ENCODE peak calls at places on chromosomes 7 and 10, in ten cellular contexts. J, B, C, D, Z, K, M, T, E and Y are unnamed samples.

GRCh38 chr7:51067757-51068156 is 248.9 kb downstream of the COBL start:
- DNase-seq in T (peak; percentile 53), J (peak; percentile 64), D (peak; percentile 66), K (peak; percentile 76), B (peak; percentile 88), C (peak; percentile 78), Z (peak; percentile 35), E (no peak), M (peak; percentile 74), Y (peak; percentile 73)

GRCh38 chr7:91657386-91658120 is 222.9 kb downstream of the MTERF1 start:
- DNase-seq in D (peak; percentile 3), M (no peak), B (no peak), K (no peak), T (no peak), Z (no peak), E (no peak), J (no peak), C (no peak), Y (no peak)

GRCh38 chr7:135994466-135995205 is 17.5 kb upstream of the MTPN start:
- DNase-seq in T (no peak), E (no peak), C (no peak), K (no peak), J (no peak), D (peak; percentile 9), M (peak; percentile 59), B (no peak), Z (no peak), Y (no peak)

GRCh38 chr7:55641273-55641691 is 69.0 kb upstream of the VOPP1 start:
- DNase-seq in K (peak; percentile 70), J (peak; percentile 27), B (peak; percentile 8), M (peak; percentile 76), D (peak; percentile 81), Z (peak; percentile 77), E (peak; percentile 33), T (peak; percentile 71), C (no peak), Y (peak; percentile 49)

GRCh38 chr7:23468721-23469149 is 1.6 kb downstream of the IGF2BP3 start:
- DNase-seq in C (no peak), E (no peak), B (no peak), M (no peak), J (no peak), K (no peak), T (no peak), D (no peak), Z (no peak), Y (no peak)

GRCh38 chr10:123157210-123157609 is 3.0 kb downstream of the BUB3 start:
- DNase-seq in E (no peak), D (no peak), C (no peak), B (no peak), Z (no peak), K (no peak), J (no peak), T (peak; percentile 67), M (peak; percentile 82), Y (no peak)

GRCh38 chr7:4556868-4557620 is 125.1 kb upstream of the FOXK1 start:
- DNase-seq in E (no peak), B (no peak), K (peak; percentile 3), J (no peak), T (no peak), C (no peak), Z (no peak), D (no peak), M (peak; percentile 37), Y (no peak)

GRCh38 chr10:124612611-124613498 is 131.3 kb downstream of the FAM53B start:
- DNase-seq in C (no peak), Z (peak; percentile 13), D (peak; percentile 14), J (no peak), M (peak; percentile 15), K (no peak), E (peak; percentile 63), T (peak; percentile 49), B (no peak), Y (peak; percentile 78)

GRCh38 chr10:133378251-133379096 is 588 bp upstream of the PAOX start:
- DNase-seq in B (peak; percentile 39), K (peak; percentile 81), J (peak; percentile 77), D (peak; percentile 45), T (peak; percentile 46), C (no peak), M (peak; percentile 32), E (peak; percentile 69), Z (no peak), Y (peak; percentile 63)

GRCh38 chr10:96719850-96720421 is 378 bp downstream of the PIK3AP1 start:
- DNase-seq in K (peak; percentile 75), B (peak; percentile 45), Z (peak; percentile 19), E (peak; percentile 18), J (peak; percentile 70), T (peak; percentile 16), M (no peak), C (peak; percentile 93), D (peak; percentile 49), Y (peak; percentile 23)

GRCh38 chr7:123397746-123398145 is 136.6 kb downstream of the IQUB start:
- DNase-seq in K (no peak), E (no peak), T (no peak), B (no peak), D (no peak), J (no peak), C (no peak), Z (no peak), M (no peak), Y (no peak)

GRCh38 chr10:128242641-128243040 is 116.4 kb upstream of the MKI67 start:
- DNase-seq in M (no peak), Z (peak; percentile 8), B (no peak), E (no peak), D (peak; percentile 11), T (no peak), K (no peak), C (no peak), J (no peak), Y (no peak)

GRCh38 chr10:113980408-113981087 is 63.1 kb upstream of the ADRB1 start:
- DNase-seq in Z (no peak), B (no peak), E (no peak), K (no peak), T (no peak), M (no peak), D (peak; percentile 21), J (no peak), C (no peak), Y (no peak)

GRCh38 chr10:25818751-25819150 is 115.3 kb upstream of the MYO3A start:
- DNase-seq in T (no peak), B (no peak), C (no peak), J (no peak), K (no peak), D (no peak), M (no peak), Z (no peak), E (no peak), Y (no peak)

GRCh38 chr7:75987026-75987804 is 7.2 kb downstream of the TMEM120A start:
- DNase-seq in M (no peak), T (no peak), E (peak; percentile 12), K (peak; percentile 29), B (no peak), Z (no peak), J (no peak), D (no peak), C (no peak), Y (peak; percentile 49)

GRCh38 chr7:128459394-128459878 is 3.8 kb downstream of the HILPDA start:
- DNase-seq in Z (peak; percentile 59), B (peak; percentile 80), T (peak; percentile 53), C (peak; percentile 88), M (peak; percentile 75), J (peak; percentile 64), D (peak; percentile 85), K (peak; percentile 73), E (peak; percentile 60), Y (peak; percentile 89)

GRCh38 chr10:113880236-113880635 is 25.8 kb downstream of the NHLRC2 start:
- DNase-seq in Z (no peak), D (peak; percentile 17), J (no peak), C (no peak), B (no peak), K (no peak), T (no peak), E (no peak), M (peak; percentile 55), Y (no peak)

GRCh38 chr7:34281260-34281659 is 375.9 kb downstream of the BMPER start:
- DNase-seq in M (no peak), K (no peak), T (peak; percentile 13), Z (no peak), B (no peak), J (no peak), E (no peak), C (no peak), D (peak; percentile 32), Y (no peak)
- TF ChIP-seq CTCF in M (peak; percentile 16), K (no peak), T (peak; percentile 40), Z (peak; percentile 8), B (no peak), J (no peak), E (no peak), C (no peak), D (no peak), Y (no peak)

GRCh38 chr7:149856-150636 is 42.3 kb upstream of the FAM20C start:
- DNase-seq in M (no peak), Z (no peak), T (no peak), C (peak; percentile 92), E (no peak), D (no peak), J (peak; percentile 51), B (peak; percentile 21), K (peak; percentile 83), Y (peak; percentile 49)
- TF ChIP-seq POLR2A in M (no peak), Z (no peak), T (no peak), C (no peak), E (no peak), D (peak; percentile 30), J (no peak), B (no peak), K (no peak), Y (no peak)

GRCh38 chr7:99828818-99829217 is 1.0 kb downstream of the CYP3A43 start:
- DNase-seq in Z (no peak), K (no peak), J (no peak), B (no peak), D (no peak), C (no peak), E (no peak), M (no peak), T (peak; percentile 18), Y (no peak)

GRCh38 chr7:99834382-99834781 is 6.6 kb downstream of the CYP3A43 start:
- DNase-seq in E (no peak), B (no peak), Z (no peak), D (no peak), M (no peak), K (no peak), C (no peak), J (no peak), T (no peak), Y (no peak)

GRCh38 chr7:99829520-99830160 is 1.8 kb downstream of the CYP3A43 start:
- DNase-seq in T (peak; percentile 96), M (no peak), E (no peak), C (no peak), J (no peak), D (no peak), B (no peak), K (no peak), Z (no peak), Y (no peak)

GRCh38 chr7:99833289-99833877 is 5.6 kb downstream of the CYP3A43 start:
- DNase-seq in D (no peak), T (no peak), B (no peak), C (no peak), J (no peak), K (no peak), E (no peak), M (no peak), Z (no peak), Y (peak; percentile 53)

GRCh38 chr7:99831595-99831994 is 3.8 kb downstream of the CYP3A43 start:
- DNase-seq in T (peak; percentile 38), E (no peak), D (no peak), Z (no peak), M (no peak), B (no peak), K (no peak), C (no peak), J (no peak), Y (no peak)
- H3K4me3 ChIP-seq in T (no peak overlapping the region), E (no peak overlapping the region), D (no peak overlapping the region), Z (no peak overlapping the region), M (no peak overlapping the region), B (no peak overlapping the region), K (no peak overlapping the region), C (no peak overlapping the region), J (no peak overlapping the region), Y (no peak overlapping the region)

GRCh38 chr7:94907420-94908203 is at the start of gene PPP1R9A:
- DNase-seq in C (no peak), K (peak; percentile 66), M (no peak), J (peak; percentile 47), B (no peak), E (peak; percentile 31), D (peak; percentile 78), T (peak; percentile 63), Z (peak; percentile 21), Y (peak; percentile 66)
- TF ChIP-seq CTCF in C (no peak), K (peak; percentile 27), M (peak; percentile 2), J (peak; percentile 27), B (peak; percentile 40), E (no peak), D (peak; percentile 50), T (peak; percentile 70), Z (no peak), Y (peak; percentile 28)